ENCODE peak calls at places on chromosomes 12 and 14, in eight cellular contexts. R, N, J, X, T, A, F and E are unnamed samples.

GRCh38 chr14:71668942-71669341 is 263.3 kb upstream of the RGS6 start:
- DNase-seq in R (no peak), N (no peak), J (no peak), X (no peak), T (no peak), A (no peak), F (no peak), E (no peak)

GRCh38 chr14:103014466-103015319 is 42.7 kb downstream of the CDC42BPB start:
- DNase-seq in R (peak), N (no peak), J (no peak), X (no peak), T (no peak), A (no peak), F (no peak), E (no peak)

GRCh38 chr12:74906224-74906623 is 303.4 kb downstream of the KCNC2 start:
- DNase-seq in R (peak), N (no peak), J (no peak), X (no peak), T (no peak), A (no peak), F (no peak), E (no peak)

GRCh38 chr12:71610036-71610795 is 53.4 kb downstream of the ZFC3H1 start:
- DNase-seq in R (no peak), N (no peak), J (no peak), X (no peak), T (no peak), A (no peak), F (no peak), E (no peak)

GRCh38 chr12:18752280-18752920 is 14.5 kb downstream of the CAPZA3 start:
- DNase-seq in R (peak), N (no peak), J (no peak), X (no peak), T (peak), A (no peak), F (peak), E (no peak)

GRCh38 chr12:10210225-10210624 is 2.5 kb upstream of the GABARAPL1 start:
- DNase-seq in R (no peak), N (no peak), J (no peak), X (no peak), T (no peak), A (no peak), F (no peak), E (no peak)

GRCh38 chr14:106845286-106846087 is 1319.1 kb downstream of the TMEM121 start:
- DNase-seq in R (no peak), N (no peak), J (no peak), X (peak), T (no peak), A (no peak), F (peak), E (no peak)

GRCh38 chr12:50662121-50662480 is 101.8 kb upstream of the ATF1 start:
- DNase-seq in R (no peak), N (no peak), J (no peak), X (no peak), T (no peak), A (no peak), F (no peak), E (no peak)

GRCh38 chr12:114530417-114530816 is 124.5 kb upstream of the TBX5 start:
- DNase-seq in R (no peak), N (no peak), J (no peak), X (no peak), T (no peak), A (no peak), F (no peak), E (no peak)

GRCh38 chr12:4273651-4274395 is at the start of gene CCND2:
- DNase-seq in R (peak), N (peak), J (peak), X (peak), T (peak), A (peak), F (no peak), E (peak)

GRCh38 chr14:99484106-99484505 is 2.9 kb downstream of the CCNK start:
- DNase-seq in R (no peak), N (no peak), J (no peak), X (no peak), T (no peak), A (no peak), F (no peak), E (no peak)

GRCh38 chr12:59041241-59042121 is 121.2 kb upstream of the LRIG3 start:
- DNase-seq in R (peak), N (no peak), J (no peak), X (peak), T (no peak), A (no peak), F (peak), E (no peak)

GRCh38 chr12:2624543-2625266 is 170.1 kb upstream of the FKBP4 start:
- DNase-seq in R (peak), N (no peak), J (no peak), X (no peak), T (no peak), A (peak), F (peak), E (no peak)

GRCh38 chr14:76282581-76282980 is 93.4 kb upstream of the ESRRB start:
- DNase-seq in R (no peak), N (no peak), J (no peak), X (no peak), T (no peak), A (no peak), F (no peak), E (no peak)

GRCh38 chr12:9076733-9077575 is 38.8 kb downstream of the A2M start:
- DNase-seq in R (no peak), N (no peak), J (no peak), X (no peak), T (no peak), A (no peak), F (no peak), E (no peak)

GRCh38 chr12:67506739-67507138 is 141.8 kb upstream of the DYRK2 start:
- DNase-seq in R (no peak), N (no peak), J (no peak), X (no peak), T (no peak), A (no peak), F (no peak), E (no peak)

GRCh38 chr12:104709692-104710435 is 248.2 kb downstream of the SLC41A2 start:
- DNase-seq in R (peak), N (no peak), J (no peak), X (no peak), T (no peak), A (no peak), F (no peak), E (no peak)

GRCh38 chr14:57833304-57833703 is 32.6 kb downstream of the SLC35F4 start:
- DNase-seq in R (peak), N (peak), J (peak), X (peak), T (peak), A (no peak), F (peak), E (no peak)

GRCh38 chr12:20259786-20260185 is 108.6 kb upstream of the PDE3A start:
- DNase-seq in R (no peak), N (no peak), J (no peak), X (no peak), T (no peak), A (no peak), F (peak), E (no peak)

GRCh38 chr12:27864521-27864920 is 84.5 kb upstream of the MANSC4 start:
- DNase-seq in R (no peak), N (no peak), J (no peak), X (no peak), T (no peak), A (no peak), F (peak), E (no peak)

GRCh38 chr12:45357547-45358417 is 141.9 kb downstream of the ANO6 start:
- DNase-seq in R (peak), N (no peak), J (peak), X (no peak), T (peak), A (no peak), F (no peak), E (no peak)

GRCh38 chr14:71486274-71486673 is 446.0 kb upstream of the RGS6 start:
- DNase-seq in R (no peak), N (no peak), J (no peak), X (no peak), T (no peak), A (no peak), F (no peak), E (no peak)

GRCh38 chr12:89225808-89226368 is 126.4 kb downstream of the DUSP6 start:
- DNase-seq in R (peak), N (peak), J (peak), X (peak), T (no peak), A (no peak), F (peak), E (no peak)

GRCh38 chr12:116533343-116534248 is 25.6 kb upstream of the MAP1LC3B2 start:
- DNase-seq in R (peak), N (peak), J (peak), X (peak), T (peak), A (peak), F (peak), E (peak)

GRCh38 chr14:97276573-97276972 is 479.4 kb downstream of the VRK1 start:
- DNase-seq in R (no peak), N (no peak), J (no peak), X (no peak), T (no peak), A (no peak), F (peak), E (no peak)

GRCh38 chr12:78062781-78063180 is 232.1 kb downstream of the NAV3 start:
- DNase-seq in R (peak), N (no peak), J (no peak), X (peak), T (peak), A (no peak), F (peak), E (no peak)

GRCh38 chr12:977163-977562 is 13.9 kb upstream of the ERC1 start:
- DNase-seq in R (no peak), N (no peak), J (no peak), X (no peak), T (no peak), A (no peak), F (no peak), E (no peak)

GRCh38 chr12:7498832-7499231 is 4.7 kb downstream of the CD163 start:
- DNase-seq in R (peak), N (no peak), J (no peak), X (no peak), T (no peak), A (no peak), F (no peak), E (no peak)

GRCh38 chr12:113247123-113248045 is 26.1 kb downstream of the TPCN1 start:
- DNase-seq in R (peak), N (no peak), J (peak), X (no peak), T (peak), A (no peak), F (peak), E (no peak)

GRCh38 chr12:90854136-90854689 is 100.8 kb downstream of the CCER1 start:
- DNase-seq in R (peak), N (no peak), J (no peak), X (peak), T (peak), A (peak), F (peak), E (no peak)

GRCh38 chr14:92373336-92373735 is 50.4 kb downstream of the SLC24A4 start:
- DNase-seq in R (no peak), N (no peak), J (no peak), X (no peak), T (no peak), A (no peak), F (no peak), E (no peak)

GRCh38 chr14:61190341-61190740 is 90.8 kb downstream of the TMEM30B start:
- DNase-seq in R (no peak), N (no peak), J (no peak), X (no peak), T (no peak), A (no peak), F (no peak), E (no peak)

GRCh38 chr12:14260011-14260993 is 105.2 kb upstream of the ATF7IP start:
- DNase-seq in R (peak), N (peak), J (peak), X (peak), T (peak), A (peak), F (peak), E (peak)

GRCh38 chr12:49793620-49794019 is 34.6 kb downstream of the NCKAP5L start:
- DNase-seq in R (no peak), N (no peak), J (no peak), X (no peak), T (no peak), A (no peak), F (no peak), E (no peak)

GRCh38 chr12:47804177-47804576 is 15.5 kb downstream of the HDAC7 start:
- DNase-seq in R (no peak), N (no peak), J (no peak), X (no peak), T (no peak), A (no peak), F (no peak), E (no peak)

GRCh38 chr12:9933966-9934365 is 1.8 kb upstream of the CLEC2A start:
- DNase-seq in R (peak), N (no peak), J (no peak), X (no peak), T (no peak), A (no peak), F (no peak), E (no peak)

DNA sequence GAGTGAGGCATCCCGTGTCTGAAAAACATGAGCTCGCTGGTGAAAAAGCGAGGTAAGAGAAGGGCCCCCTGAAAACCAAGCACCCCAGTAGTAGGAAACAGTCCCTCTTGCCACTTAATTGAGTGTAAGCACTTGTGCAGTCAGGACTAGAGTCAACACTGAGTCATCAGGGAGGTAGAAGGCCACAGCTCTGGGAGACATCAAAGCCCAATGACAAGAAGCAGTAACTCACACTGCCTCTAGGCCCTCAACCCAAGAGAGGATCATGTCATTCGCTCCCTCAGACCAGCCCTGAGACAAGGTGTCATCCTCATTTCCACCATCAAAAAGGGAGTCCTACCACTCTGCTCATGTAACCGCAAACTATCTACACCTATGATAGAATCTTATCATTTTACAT is 17.8 kb downstream of the POMT2 start:
- DNase-seq in R (peak), N (no peak), J (no peak), X (peak), T (peak), A (no peak), F (peak), E (no peak)
- TF ChIP-seq CTCF in R (no peak), N (no peak), J (no peak), X (no peak), T (no peak), A (no peak), F (peak), E (no peak)

GRCh38 chr12:53343978-53344377 is 7.8 kb upstream of the SP7 start:
- DNase-seq in R (no peak), N (no peak), J (no peak), X (no peak), T (no peak), A (no peak), F (no peak), E (no peak)

GRCh38 chr12:53343449-53343848 is 7.3 kb upstream of the SP7 start:
- DNase-seq in R (no peak), N (no peak), J (no peak), X (no peak), T (no peak), A (no peak), F (no peak), E (no peak)

GRCh38 chr12:53344487-53344823 is 8.3 kb upstream of the SP7 start:
- DNase-seq in R (no peak), N (no peak), J (no peak), X (no peak), T (no peak), A (no peak), F (no peak), E (no peak)

GRCh38 chr12:53344824-53345485 is 8.8 kb upstream of the SP7 start:
- DNase-seq in R (peak), N (peak), J (peak), X (peak), T (peak), A (peak), F (peak), E (peak)

GRCh38 chr12:53345486-53346195 is 9.5 kb upstream of the SP7 start:
- DNase-seq in R (peak), N (no peak), J (no peak), X (no peak), T (peak), A (peak), F (no peak), E (no peak)
- TF ChIP-seq CTCF in R (no peak), N (no peak), J (no peak), X (no peak), T (no peak), A (no peak), F (peak), E (no peak)

GRCh38 chr14:23113346-23114119 is 5.5 kb downstream of the CEBPE start:
- DNase-seq in R (peak), N (no peak), J (no peak), X (no peak), T (no peak), A (peak), F (no peak), E (no peak)

GRCh38 chr14:23115918-23116317 is 3.1 kb downstream of the CEBPE start:
- DNase-seq in R (no peak), N (no peak), J (no peak), X (no peak), T (no peak), A (no peak), F (no peak), E (no peak)

GRCh38 chr14:23115492-23115850 is 3.6 kb downstream of the CEBPE start:
- DNase-seq in R (no peak), N (no peak), J (no peak), X (no peak), T (no peak), A (no peak), F (no peak), E (no peak)

GRCh38 chr14:23114120-23114458 is 5.0 kb downstream of the CEBPE start:
- DNase-seq in R (no peak), N (no peak), J (no peak), X (no peak), T (no peak), A (no peak), F (no peak), E (no peak)

GRCh38 chr14:23114669-23115491 is 4.2 kb downstream of the CEBPE start:
- DNase-seq in R (peak), N (no peak), J (no peak), X (peak), T (peak), A (no peak), F (peak), E (no peak)
- TF ChIP-seq CTCF in R (peak), N (no peak), J (no peak), X (no peak), T (no peak), A (no peak), F (peak), E (no peak)

GRCh38 chr14:35351497-35351896 is 53.1 kb downstream of the NFKBIA start:
- DNase-seq in R (no peak), N (no peak), J (no peak), X (no peak), T (no peak), A (no peak), F (no peak), E (no peak)

GRCh38 chr14:35355981-35356839 is 48.3 kb downstream of the NFKBIA start:
- DNase-seq in R (no peak), N (no peak), J (no peak), X (peak), T (no peak), A (no peak), F (peak), E (no peak)

GRCh38 chr14:35352274-35353233 is 52.0 kb downstream of the NFKBIA start:
- DNase-seq in R (no peak), N (no peak), J (no peak), X (no peak), T (no peak), A (peak), F (no peak), E (no peak)

GRCh38 chr14:35351897-35352273 is 52.7 kb downstream of the NFKBIA start:
- DNase-seq in R (no peak), N (no peak), J (no peak), X (no peak), T (no peak), A (no peak), F (no peak), E (no peak)

GRCh38 chr14:35353409-35354172 is 51.0 kb downstream of the NFKBIA start:
- DNase-seq in R (no peak), N (no peak), J (no peak), X (no peak), T (no peak), A (no peak), F (peak), E (no peak)
- TF ChIP-seq CTCF in R (no peak), N (no peak), J (no peak), X (no peak), T (no peak), A (no peak), F (no peak), E (no peak)

DNA sequence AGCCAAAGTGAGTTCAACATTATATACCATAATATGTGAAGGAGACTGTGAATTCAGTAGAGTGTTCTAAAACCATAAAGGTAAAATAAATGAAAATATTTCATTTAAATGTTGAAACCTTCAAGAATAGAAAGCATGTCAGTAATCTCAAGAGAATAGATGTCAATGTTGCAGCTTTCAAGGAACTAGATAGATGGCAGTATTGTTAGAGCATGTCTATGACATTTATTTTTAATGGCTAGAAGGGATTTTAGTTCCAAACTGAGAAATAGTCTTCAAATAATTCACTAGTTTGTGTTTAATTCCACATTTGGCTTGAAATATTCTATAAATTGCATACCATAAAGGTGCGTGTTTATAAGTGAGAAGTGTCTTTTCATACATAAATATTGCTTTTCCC is 326.5 kb downstream of the FLRT2 start:
- DNase-seq in R (peak), N (no peak), J (no peak), X (no peak), T (no peak), A (no peak), F (no peak), E (no peak)
- TF ChIP-seq CTCF in R (peak), N (no peak), J (no peak), X (no peak), T (peak), A (no peak), F (peak), E (no peak)

GRCh38 chr12:29024117-29024516 is 125.0 kb upstream of the FAR2 start:
- DNase-seq in R (peak), N (no peak), J (no peak), X (no peak), T (no peak), A (no peak), F (peak), E (no peak)
- TF ChIP-seq CTCF in R (peak), N (no peak), J (no peak), X (no peak), T (no peak), A (no peak), F (peak), E (peak)